ENCODE peak calls at places on chromosomes 16 and 17, in five cellular contexts. H, R, T, E and X are unnamed samples. For H3K4me1, the result is how much of the 10 kb centered on the place peaks cover.

GRCh38 chr17:12693640-12694039 is 27.9 kb downstream of the MYOCD start:
- DNase-seq in T (no peak), R (no peak), H (no peak), E (no peak), X (no peak)

GRCh38 chr16:85606920-85607319 is 6.2 kb upstream of the GSE1 start:
- DNase-seq in T (no peak), E (no peak), H (no peak), R (no peak), X (no peak)

GRCh38 chr16:4053663-4054479 is 62.4 kb downstream of the ADCY9 start:
- DNase-seq in R (peak), T (no peak), E (no peak), H (peak), X (peak)

GRCh38 chr17:21001813-21002221 is 41.0 kb downstream of the USP22 start:
- DNase-seq in T (no peak), R (peak), E (no peak), H (no peak), X (no peak)

GRCh38 chr17:82153745-82154375 is 55.8 kb upstream of the FASN start:
- DNase-seq in H (no peak), E (peak), T (peak), R (peak), X (peak)

GRCh38 chr17:27989046-27989445 is 53.4 kb upstream of the NLK start:
- DNase-seq in T (no peak), E (no peak), R (no peak), H (no peak), X (no peak)

GRCh38 chr16:1653023-1653422 is 25.1 kb upstream of the JPT2 start:
- DNase-seq in T (no peak), R (no peak), E (no peak), H (no peak), X (no peak)

GRCh38 chr16:1941162-1941923 is 1.7 kb downstream of the MSRB1 start:
- DNase-seq in E (peak), R (peak), H (no peak), T (peak), X (peak)

GRCh38 chr17:65163990-65164495 is 26.9 kb downstream of the RGS9 start:
- DNase-seq in E (peak), T (peak), R (no peak), H (no peak), X (no peak)

GRCh38 chr16:81261049-81261648 is 22.7 kb downstream of the BCO1 start:
- DNase-seq in T (peak), R (no peak), H (no peak), E (peak), X (peak)

GRCh38 chr17:74429604-74430384 is 2.1 kb upstream of the GPRC5C start:
- DNase-seq in E (no peak), H (no peak), R (peak), T (no peak), X (peak)
- H3K4me3 ChIP-seq in E (peak), H (peak), R (peak), T (no peak), X (no peak)

DNA sequence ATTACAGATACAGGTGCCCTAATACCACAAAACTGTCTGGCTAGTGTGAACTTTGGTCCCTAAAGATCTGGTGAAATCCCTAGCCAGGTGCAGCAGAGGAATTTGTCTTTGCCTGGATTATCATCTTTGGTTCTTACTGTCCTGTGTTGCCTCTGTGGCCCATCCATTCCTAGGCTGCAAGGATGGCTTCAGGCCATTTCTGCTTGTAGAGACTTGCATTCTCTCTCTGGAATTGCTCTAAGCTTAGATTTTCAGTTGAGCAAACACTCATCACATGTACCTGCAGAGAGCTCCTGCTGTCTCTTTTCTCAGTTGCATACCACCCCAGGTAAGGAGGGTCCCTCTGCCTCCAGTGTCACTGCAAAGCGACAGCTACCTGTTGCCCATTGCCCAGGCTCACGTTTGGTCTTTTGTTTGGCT is 114.9 kb downstream of the PRKCA start:
- DNase-seq in R (no peak), E (no peak), H (no peak), T (no peak), X (no peak)
- H3K4me1 ChIP-seq in R (under half), E (under half), H (under half), T (under half), X (under half)

DNA sequence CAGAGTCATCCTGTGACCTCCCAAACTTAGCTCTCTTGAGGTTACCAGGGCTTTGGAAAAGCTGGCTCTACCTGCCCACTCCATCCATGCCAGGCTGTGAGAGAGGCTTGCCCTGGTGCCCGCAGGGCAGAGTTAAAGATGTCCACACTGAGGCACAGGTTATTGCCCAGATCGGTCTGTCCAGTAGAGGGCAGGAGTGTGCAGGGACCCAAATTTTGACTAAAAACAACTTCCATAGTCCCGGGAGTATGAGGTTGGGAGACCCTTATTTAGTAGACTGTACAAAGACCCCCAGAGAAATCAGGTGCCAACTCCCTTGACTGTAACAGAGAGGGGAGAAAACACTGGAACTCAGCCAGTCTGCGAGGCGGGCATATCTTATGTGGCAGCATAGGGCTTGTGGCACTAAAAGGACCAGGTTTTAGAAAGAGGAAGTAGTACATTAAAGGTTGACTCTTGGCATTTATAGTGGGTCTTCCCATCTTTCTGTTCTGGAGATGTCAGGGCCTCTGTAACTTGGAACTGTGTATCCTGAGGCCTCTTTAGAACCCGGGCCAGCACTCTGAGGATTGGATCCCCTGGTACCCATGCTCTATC is 43.3 kb downstream of the HNF1B start:
- DNase-seq in R (peak), T (peak), H (no peak), E (peak), X (peak)
- TF ChIP-seq CTCF in R (peak), T (peak), H (peak), E (peak), X (peak)

GRCh38 chr16:19232988-19233387 is 52.5 kb upstream of the CLEC19A start:
- DNase-seq in T (no peak), R (no peak), E (no peak), H (no peak), X (no peak)
- H3K4me3 ChIP-seq in T (no peak), R (no peak), E (no peak), H (no peak), X (no peak)

GRCh38 chr17:74779948-74780400 is 3.8 kb upstream of the NAT9 start:
- DNase-seq in E (no peak), H (peak), T (peak), R (no peak), X (peak)
- H3K4me1 ChIP-seq in E (under half), H (under half), T (under half), R (under half), X (under half)

GRCh38 chr17:50258647-50259483 is 15.4 kb upstream of the TMEM92 start:
- DNase-seq in T (no peak), R (no peak), E (peak), H (no peak), X (no peak)
- TF ChIP-seq CTCF in T (no peak), R (no peak), E (no peak), H (no peak), X (no peak)

DNA sequence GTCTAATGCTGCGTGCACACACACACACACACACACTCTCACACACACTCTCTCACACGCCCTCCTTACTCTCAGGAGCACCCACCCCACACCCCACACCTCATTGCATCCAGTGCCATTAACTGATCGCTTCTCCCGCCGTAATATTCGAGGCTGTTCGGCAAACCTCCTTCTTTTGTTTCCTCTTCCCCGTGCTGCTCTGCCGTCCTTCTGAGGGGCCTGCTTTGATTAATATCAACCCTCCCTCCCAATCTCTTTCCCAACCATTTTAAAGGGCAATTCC is 156.2 kb upstream of the TNRC6C start:
- DNase-seq in R (no peak), E (no peak), T (no peak), H (no peak), X (no peak)
- H3K4me3 ChIP-seq in R (no peak), E (no peak), T (no peak), H (no peak), X (no peak)

GRCh38 chr17:75079023-75079373 is 8.8 kb upstream of the SLC16A5 start:
- DNase-seq in T (no peak), E (no peak), H (no peak), R (no peak), X (no peak)
- H3K4me1 ChIP-seq in T (under half), E (under half), H (under half), R (under half), X (under half)